ENCODE peak calls at places on chromosome 20, in nine cellular contexts. F is A172, E is NCI-H1436, T is heart left ventricle, V is spleen, M is stomach, Z is mucosa of descending colon, U is endodermal cell, G is aorta. S is an unnamed sample.

GRCh38 chr20:42258568-42258967 is 640.4 kb upstream of the CHD6 start:
- DNase-seq in E (no peak), G (no peak), M (no peak), U (no peak), F (no peak), T (no peak), Z (no peak), V (no peak), S (no peak)

GRCh38 chr20:40506567-40506966 is 182.5 kb downstream of the MAFB start:
- DNase-seq in Z (peak; percentile 90), M (peak; percentile 66), T (peak; percentile 82), F (peak; percentile 99), U (peak; percentile 72), G (peak; percentile 99), E (no peak), V (peak; percentile 94), S (peak; percentile 95)

GRCh38 chr20:14334306-14334930 is 3.0 kb downstream of the FLRT3 start:
- DNase-seq in G (no peak), F (peak; percentile 45), T (no peak), Z (no peak), E (peak; percentile 37), U (peak; percentile 72), M (peak; percentile 47), V (no peak), S (peak; percentile 67)

GRCh38 chr20:37397954-37398749 is 52.2 kb downstream of the SRC start:
- DNase-seq in E (no peak), M (no peak), F (no peak), G (no peak), Z (no peak), U (no peak), V (no peak), T (no peak), S (no peak)

GRCh38 chr20:63106108-63106764 is 99.5 kb upstream of the BHLHE23 start:
- DNase-seq in Z (peak; percentile 71), M (peak; percentile 89), U (no peak), G (peak; percentile 64), F (peak; percentile 16), V (peak; percentile 41), T (peak; percentile 55), E (no peak), S (peak; percentile 91)

GRCh38 chr20:38202982-38203293 is 37.9 kb upstream of the TGM2 start:
- DNase-seq in E (no peak), M (no peak), F (no peak), T (no peak), G (no peak), V (peak; percentile 41), Z (no peak), U (peak; percentile 34), S (peak; percentile 15)

GRCh38 chr20:37270586-37271420 is 9.2 kb upstream of the GHRH start:
- DNase-seq in V (no peak), T (no peak), G (peak; percentile 54), M (no peak), F (no peak), U (no peak), E (no peak), Z (no peak), S (no peak)

GRCh38 chr20:55054443-55054842 is 579.0 kb downstream of the DOK5 start:
- DNase-seq in V (no peak), F (no peak), T (no peak), G (no peak), E (no peak), M (no peak), Z (no peak), U (no peak), S (no peak)

GRCh38 chr20:41046716-41047115 is 18.1 kb downstream of the TOP1 start:
- DNase-seq in U (no peak), T (no peak), V (no peak), M (no peak), F (no peak), E (no peak), Z (no peak), G (no peak), S (no peak)

GRCh38 chr20:2156666-2157624 is 55.3 kb downstream of the STK35 start:
- DNase-seq in T (no peak), G (no peak), M (no peak), Z (no peak), F (peak; percentile 37), E (no peak), U (no peak), V (no peak), S (no peak)

GRCh38 chr20:53666144-53666543 is 72.5 kb upstream of the ZNF217 start:
- DNase-seq in V (no peak), G (no peak), Z (no peak), M (no peak), U (no peak), E (no peak), F (no peak), T (no peak), S (no peak)

GRCh38 chr20:55322745-55323144 is 682.6 kb downstream of the CBLN4 start:
- DNase-seq in T (no peak), V (no peak), Z (no peak), F (no peak), U (no peak), G (no peak), E (no peak), M (no peak), S (no peak)

GRCh38 chr20:38260378-38261053 is at the start of gene KIAA1755:
- DNase-seq in F (no peak), E (no peak), Z (no peak), U (peak; percentile 75), M (no peak), G (peak; percentile 67), T (peak; percentile 55), V (no peak), S (peak; percentile 76)

GRCh38 chr20:22861231-22861980 is 173.7 kb upstream of the SSTR4 start:
- DNase-seq in G (no peak), U (no peak), F (peak; percentile 41), M (no peak), V (no peak), E (no peak), Z (no peak), T (no peak), S (no peak)

GRCh38 chr20:19909696-19910095 is 107.5 kb upstream of the NAA20 start:
- DNase-seq in G (peak; percentile 87), E (no peak), T (peak; percentile 89), V (peak; percentile 82), F (peak; percentile 87), Z (peak; percentile 74), U (no peak), M (peak; percentile 35), S (peak; percentile 87)

GRCh38 chr20:40275738-40276137 is 413.3 kb downstream of the MAFB start:
- DNase-seq in M (no peak), Z (no peak), E (no peak), U (peak; percentile 61), G (no peak), V (no peak), T (no peak), F (no peak), S (no peak)

GRCh38 chr20:46820682-46821081 is 74.0 kb upstream of the EYA2 start:
- DNase-seq in E (no peak), F (no peak), G (no peak), M (peak; percentile 30), T (no peak), V (no peak), Z (peak; percentile 74), U (no peak), S (no peak)

GRCh38 chr20:24855848-24856247 is 93.2 kb upstream of the CST7 start:
- DNase-seq in G (no peak), M (no peak), U (no peak), Z (no peak), V (no peak), T (no peak), E (no peak), F (no peak), S (no peak)

GRCh38 chr20:47160992-47161391 is 195.5 kb downstream of the ZMYND8 start:
- DNase-seq in Z (no peak), U (no peak), V (no peak), M (no peak), F (no peak), T (no peak), E (no peak), G (no peak), S (peak; percentile 34)

GRCh38 chr20:62768815-62769287 is 27.4 kb upstream of the MRGBP start:
- DNase-seq in Z (peak; percentile 41), V (peak; percentile 65), G (peak; percentile 12), U (no peak), F (peak; percentile 85), T (peak; percentile 25), M (peak; percentile 82), E (no peak), S (no peak)

GRCh38 chr20:41746635-41747034 is 128.5 kb upstream of the CHD6 start:
- DNase-seq in U (no peak), E (no peak), T (no peak), G (no peak), Z (no peak), M (no peak), V (no peak), F (no peak), S (no peak)

GRCh38 chr20:57432874-57433491 is 41.8 kb downstream of the RBM38 start:
- DNase-seq in U (no peak), G (no peak), V (peak; percentile 95), Z (peak; percentile 91), E (no peak), T (peak; percentile 83), F (peak; percentile 88), M (peak; percentile 78), S (peak; percentile 85)

GRCh38 chr20:20499469-20499868 is 131.6 kb downstream of the INSM1 start:
- DNase-seq in V (no peak), Z (no peak), T (no peak), E (no peak), F (no peak), M (no peak), G (no peak), U (no peak), S (no peak)

GRCh38 chr20:59779656-59780380 is 153.6 kb downstream of the SYCP2 start:
- DNase-seq in E (no peak), G (no peak), V (no peak), M (peak; percentile 10), T (no peak), F (no peak), U (no peak), Z (no peak), S (peak; percentile 15)

GRCh38 chr20:44409132-44409600 is 53.7 kb downstream of the HNF4A start:
- DNase-seq in M (no peak), G (no peak), Z (no peak), U (no peak), V (peak; percentile 11), E (no peak), F (peak; percentile 70), T (no peak), S (no peak)

S was measured in sigmoid colon.